ENCODE peak calls at places on chromosomes 11 and 22, in nine cellular contexts. One of them, this sample, is unnamed.

GRCh38 chr22:43008509-43008908 is 6.4 kb downstream of the PACSIN2 start:
- DNase-seq in cardiac muscle cell: no peak
- DNase-seq in brain microvascular endothelial cell: no peak
- DNase-seq in astrocyte of the cerebellum: no peak
- DNase-seq in HCT116: no peak
- DNase-seq in heart left ventricle: no peak
- DNase-seq in fibroblast of pulmonary artery: no peak
- DNase-seq in fibroblast of lung: no peak
- DNase-seq in CD8-positive, alpha-beta T cell: no peak
- DNase-seq in this sample: no peak

GRCh38 chr22:39028281-39028680 is 7.4 kb downstream of the APOBEC3D start:
- DNase-seq in brain microvascular endothelial cell: no peak
- DNase-seq in cardiac muscle cell: peak
- DNase-seq in fibroblast of lung: no peak
- DNase-seq in fibroblast of pulmonary artery: no peak
- DNase-seq in HCT116: no peak
- DNase-seq in heart left ventricle: no peak
- DNase-seq in astrocyte of the cerebellum: no peak
- DNase-seq in CD8-positive, alpha-beta T cell: no peak
- DNase-seq in this sample: no peak

GRCh38 chr11:122085264-122085663 is 30.8 kb downstream of the BLID start:
- DNase-seq in fibroblast of pulmonary artery: peak
- DNase-seq in brain microvascular endothelial cell: peak
- DNase-seq in HCT116: no peak
- DNase-seq in heart left ventricle: no peak
- DNase-seq in fibroblast of lung: peak
- DNase-seq in astrocyte of the cerebellum: peak
- DNase-seq in CD8-positive, alpha-beta T cell: no peak
- DNase-seq in cardiac muscle cell: no peak
- DNase-seq in this sample: peak

GRCh38 chr11:68550485-68550817 is 89.9 kb downstream of the PPP6R3 start:
- DNase-seq in astrocyte of the cerebellum: no peak
- DNase-seq in fibroblast of lung: no peak
- DNase-seq in brain microvascular endothelial cell: peak
- DNase-seq in CD8-positive, alpha-beta T cell: no peak
- DNase-seq in HCT116: no peak
- DNase-seq in heart left ventricle: peak
- DNase-seq in cardiac muscle cell: no peak
- DNase-seq in fibroblast of pulmonary artery: peak
- DNase-seq in this sample: no peak

GRCh38 chr11:70854891-70855556 is 397.4 kb downstream of the SHANK2 start:
- DNase-seq in HCT116: no peak
- DNase-seq in fibroblast of pulmonary artery: no peak
- DNase-seq in brain microvascular endothelial cell: no peak
- DNase-seq in astrocyte of the cerebellum: no peak
- DNase-seq in fibroblast of lung: no peak
- DNase-seq in CD8-positive, alpha-beta T cell: no peak
- DNase-seq in heart left ventricle: no peak
- DNase-seq in cardiac muscle cell: peak
- DNase-seq in this sample: no peak

GRCh38 chr22:37735054-37735453 is 38.2 kb downstream of the TRIOBP start:
- DNase-seq in brain microvascular endothelial cell: no peak
- DNase-seq in astrocyte of the cerebellum: no peak
- DNase-seq in fibroblast of pulmonary artery: no peak
- DNase-seq in cardiac muscle cell: peak
- DNase-seq in CD8-positive, alpha-beta T cell: no peak
- DNase-seq in HCT116: no peak
- DNase-seq in fibroblast of lung: peak
- DNase-seq in heart left ventricle: no peak
- DNase-seq in this sample: no peak

GRCh38 chr11:67631853-67632174 is 2.1 kb upstream of the NUDT8 start:
- DNase-seq in brain microvascular endothelial cell: no peak
- DNase-seq in heart left ventricle: no peak
- DNase-seq in HCT116: no peak
- DNase-seq in fibroblast of lung: no peak
- DNase-seq in fibroblast of pulmonary artery: no peak
- DNase-seq in CD8-positive, alpha-beta T cell: no peak
- DNase-seq in cardiac muscle cell: no peak
- DNase-seq in astrocyte of the cerebellum: no peak
- DNase-seq in this sample: no peak

GRCh38 chr11:79100093-79100704 is 340.6 kb downstream of the TENM4 start:
- DNase-seq in HCT116: peak
- DNase-seq in cardiac muscle cell: peak
- DNase-seq in CD8-positive, alpha-beta T cell: no peak
- DNase-seq in fibroblast of pulmonary artery: peak
- DNase-seq in heart left ventricle: no peak
- DNase-seq in fibroblast of lung: peak
- DNase-seq in brain microvascular endothelial cell: peak
- DNase-seq in astrocyte of the cerebellum: no peak
- DNase-seq in this sample: no peak

GRCh38 chr11:121557348-121557747 is 104.6 kb upstream of the SORL1-AS1 start:
- DNase-seq in CD8-positive, alpha-beta T cell: no peak
- DNase-seq in fibroblast of pulmonary artery: no peak
- DNase-seq in cardiac muscle cell: no peak
- DNase-seq in HCT116: no peak
- DNase-seq in astrocyte of the cerebellum: peak
- DNase-seq in heart left ventricle: no peak
- DNase-seq in fibroblast of lung: no peak
- DNase-seq in brain microvascular endothelial cell: no peak
- DNase-seq in this sample: no peak

GRCh38 chr11:19374189-19374588 is 133.4 kb upstream of the E2F8 start:
- DNase-seq in CD8-positive, alpha-beta T cell: no peak
- DNase-seq in HCT116: no peak
- DNase-seq in heart left ventricle: no peak
- DNase-seq in astrocyte of the cerebellum: no peak
- DNase-seq in fibroblast of lung: peak
- DNase-seq in brain microvascular endothelial cell: peak
- DNase-seq in fibroblast of pulmonary artery: peak
- DNase-seq in cardiac muscle cell: no peak
- DNase-seq in this sample: peak

GRCh38 chr11:128686745-128687177 is 7.1 kb upstream of the FLI1 start:
- DNase-seq in fibroblast of lung: peak
- DNase-seq in fibroblast of pulmonary artery: peak
- DNase-seq in astrocyte of the cerebellum: no peak
- DNase-seq in HCT116: no peak
- DNase-seq in brain microvascular endothelial cell: peak
- DNase-seq in heart left ventricle: peak
- DNase-seq in cardiac muscle cell: peak
- DNase-seq in CD8-positive, alpha-beta T cell: no peak
- DNase-seq in this sample: no peak

GRCh38 chr11:125090816-125091215 is 20.6 kb downstream of the TMEM218 start:
- DNase-seq in HCT116: no peak
- DNase-seq in astrocyte of the cerebellum: no peak
- DNase-seq in cardiac muscle cell: no peak
- DNase-seq in brain microvascular endothelial cell: no peak
- DNase-seq in CD8-positive, alpha-beta T cell: no peak
- DNase-seq in heart left ventricle: no peak
- DNase-seq in fibroblast of pulmonary artery: no peak
- DNase-seq in fibroblast of lung: no peak
- DNase-seq in this sample: no peak

GRCh38 chr11:862704-863388 is 20.2 kb downstream of the TSPAN4 start:
- DNase-seq in HCT116: no peak
- DNase-seq in fibroblast of pulmonary artery: no peak
- DNase-seq in cardiac muscle cell: no peak
- DNase-seq in CD8-positive, alpha-beta T cell: no peak
- DNase-seq in heart left ventricle: no peak
- DNase-seq in brain microvascular endothelial cell: no peak
- DNase-seq in fibroblast of lung: no peak
- DNase-seq in astrocyte of the cerebellum: no peak
- DNase-seq in this sample: no peak

GRCh38 chr11:860238-861104 is 17.8 kb downstream of the TSPAN4 start:
- DNase-seq in CD8-positive, alpha-beta T cell: no peak
- DNase-seq in HCT116: no peak
- DNase-seq in cardiac muscle cell: no peak
- DNase-seq in brain microvascular endothelial cell: no peak
- DNase-seq in fibroblast of lung: no peak
- DNase-seq in heart left ventricle: no peak
- DNase-seq in fibroblast of pulmonary artery: no peak
- DNase-seq in astrocyte of the cerebellum: no peak
- DNase-seq in this sample: no peak

GRCh38 chr11:863389-864117 is 20.9 kb downstream of the TSPAN4 start:
- DNase-seq in heart left ventricle: no peak
- DNase-seq in HCT116: no peak
- DNase-seq in fibroblast of lung: no peak
- DNase-seq in astrocyte of the cerebellum: no peak
- DNase-seq in fibroblast of pulmonary artery: no peak
- DNase-seq in CD8-positive, alpha-beta T cell: no peak
- DNase-seq in cardiac muscle cell: no peak
- DNase-seq in brain microvascular endothelial cell: no peak
- DNase-seq in this sample: no peak

GRCh38 chr11:861105-861479 is 18.4 kb downstream of the TSPAN4 start:
- DNase-seq in HCT116: no peak
- DNase-seq in CD8-positive, alpha-beta T cell: no peak
- DNase-seq in heart left ventricle: no peak
- DNase-seq in astrocyte of the cerebellum: no peak
- DNase-seq in fibroblast of pulmonary artery: no peak
- DNase-seq in cardiac muscle cell: no peak
- DNase-seq in brain microvascular endothelial cell: no peak
- DNase-seq in fibroblast of lung: no peak
- DNase-seq in this sample: no peak

GRCh38 chr11:862028-862703 is 19.5 kb downstream of the TSPAN4 start:
- DNase-seq in heart left ventricle: no peak
- DNase-seq in HCT116: no peak
- DNase-seq in fibroblast of pulmonary artery: no peak
- DNase-seq in cardiac muscle cell: no peak
- DNase-seq in CD8-positive, alpha-beta T cell: no peak
- DNase-seq in astrocyte of the cerebellum: no peak
- DNase-seq in fibroblast of lung: peak
- DNase-seq in brain microvascular endothelial cell: no peak
- DNase-seq in this sample: no peak
- H3K4me3 ChIP-seq in heart left ventricle: no peak
- H3K4me3 ChIP-seq in HCT116: no peak
- H3K4me3 ChIP-seq in fibroblast of pulmonary artery: no peak
- H3K4me3 ChIP-seq in cardiac muscle cell: no peak
- H3K4me3 ChIP-seq in CD8-positive, alpha-beta T cell: no peak
- H3K4me3 ChIP-seq in astrocyte of the cerebellum: no peak
- H3K4me3 ChIP-seq in fibroblast of lung: no peak
- H3K4me3 ChIP-seq in brain microvascular endothelial cell: no peak
- H3K4me3 ChIP-seq in this sample: no peak

DNA sequence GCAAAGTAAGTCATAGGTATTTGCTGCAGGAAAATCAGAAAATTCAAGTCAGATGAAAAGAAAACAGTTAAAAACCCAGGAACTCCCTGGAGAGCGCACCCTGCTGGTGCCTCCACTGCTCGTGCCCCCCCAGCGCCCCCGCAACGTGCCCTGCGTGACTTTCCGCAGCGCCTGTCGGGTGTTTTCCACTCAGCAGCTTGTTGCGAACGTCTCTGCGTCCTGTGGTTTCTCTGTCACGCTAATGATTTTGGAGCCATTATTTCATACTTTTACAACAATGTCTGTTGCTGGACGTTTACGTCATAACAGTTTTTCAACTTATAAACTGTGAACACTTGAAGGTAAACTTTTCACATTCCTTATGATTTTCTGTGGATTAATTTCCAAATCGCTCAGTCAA is 5.0 kb downstream of the CRELD2 start:
- DNase-seq in CD8-positive, alpha-beta T cell: no peak
- DNase-seq in heart left ventricle: no peak
- DNase-seq in fibroblast of lung: peak
- DNase-seq in cardiac muscle cell: no peak
- DNase-seq in fibroblast of pulmonary artery: no peak
- DNase-seq in HCT116: no peak
- DNase-seq in brain microvascular endothelial cell: no peak
- DNase-seq in astrocyte of the cerebellum: no peak
- DNase-seq in this sample: no peak
- TF ChIP-seq CTCF in CD8-positive, alpha-beta T cell: no peak
- TF ChIP-seq CTCF in heart left ventricle: no peak
- TF ChIP-seq CTCF in fibroblast of lung: peak
- TF ChIP-seq CTCF in cardiac muscle cell: no peak
- TF ChIP-seq CTCF in fibroblast of pulmonary artery: peak
- TF ChIP-seq CTCF in HCT116: peak
- TF ChIP-seq CTCF in brain microvascular endothelial cell: peak
- TF ChIP-seq CTCF in astrocyte of the cerebellum: peak
- TF ChIP-seq CTCF in this sample: no peak

GRCh38 chr22:49764151-49764581 is 63.5 kb downstream of the BRD1 start:
- DNase-seq in CD8-positive, alpha-beta T cell: no peak
- DNase-seq in astrocyte of the cerebellum: no peak
- DNase-seq in brain microvascular endothelial cell: no peak
- DNase-seq in heart left ventricle: no peak
- DNase-seq in fibroblast of pulmonary artery: no peak
- DNase-seq in HCT116: no peak
- DNase-seq in fibroblast of lung: no peak
- DNase-seq in cardiac muscle cell: no peak
- DNase-seq in this sample: no peak

GRCh38 chr22:49763138-49763537 is 64.5 kb downstream of the BRD1 start:
- DNase-seq in fibroblast of lung: no peak
- DNase-seq in HCT116: no peak
- DNase-seq in heart left ventricle: no peak
- DNase-seq in astrocyte of the cerebellum: no peak
- DNase-seq in CD8-positive, alpha-beta T cell: no peak
- DNase-seq in cardiac muscle cell: no peak
- DNase-seq in fibroblast of pulmonary artery: no peak
- DNase-seq in brain microvascular endothelial cell: no peak
- DNase-seq in this sample: no peak

GRCh38 chr22:49765091-49765771 is 62.4 kb downstream of the BRD1 start:
- DNase-seq in brain microvascular endothelial cell: no peak
- DNase-seq in heart left ventricle: peak
- DNase-seq in cardiac muscle cell: no peak
- DNase-seq in CD8-positive, alpha-beta T cell: no peak
- DNase-seq in fibroblast of pulmonary artery: no peak
- DNase-seq in HCT116: no peak
- DNase-seq in astrocyte of the cerebellum: no peak
- DNase-seq in fibroblast of lung: no peak
- DNase-seq in this sample: no peak

GRCh38 chr22:49761836-49762235 is 65.8 kb downstream of the BRD1 start:
- DNase-seq in cardiac muscle cell: no peak
- DNase-seq in CD8-positive, alpha-beta T cell: no peak
- DNase-seq in astrocyte of the cerebellum: no peak
- DNase-seq in HCT116: no peak
- DNase-seq in fibroblast of pulmonary artery: no peak
- DNase-seq in fibroblast of lung: no peak
- DNase-seq in heart left ventricle: no peak
- DNase-seq in brain microvascular endothelial cell: no peak
- DNase-seq in this sample: no peak

DNA sequence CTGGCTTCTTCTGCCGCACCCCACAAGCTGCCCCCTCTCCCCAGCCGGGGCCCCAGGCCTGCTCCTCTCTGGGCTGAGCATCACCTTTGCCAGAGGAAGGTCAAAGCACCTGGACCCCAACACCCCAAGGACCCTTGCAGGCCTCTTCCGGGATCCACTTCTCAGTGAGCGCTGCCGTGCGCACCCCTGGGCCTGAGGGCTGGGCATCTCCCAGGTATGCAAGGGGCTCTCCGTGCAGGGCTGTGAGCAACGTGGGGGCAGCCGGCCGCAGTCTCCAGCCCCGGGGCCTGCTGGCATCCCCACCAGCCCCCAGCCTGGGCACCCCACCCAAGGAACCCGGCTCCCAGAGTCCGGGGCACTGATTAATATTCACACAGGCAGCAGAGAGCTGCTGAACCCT is 64.0 kb downstream of the BRD1 start:
- DNase-seq in brain microvascular endothelial cell: no peak
- DNase-seq in fibroblast of lung: no peak
- DNase-seq in astrocyte of the cerebellum: no peak
- DNase-seq in fibroblast of pulmonary artery: no peak
- DNase-seq in HCT116: no peak
- DNase-seq in CD8-positive, alpha-beta T cell: no peak
- DNase-seq in heart left ventricle: no peak
- DNase-seq in cardiac muscle cell: no peak
- DNase-seq in this sample: no peak
- H3K4me3 ChIP-seq in brain microvascular endothelial cell: no peak
- H3K4me3 ChIP-seq in fibroblast of lung: no peak
- H3K4me3 ChIP-seq in astrocyte of the cerebellum: no peak
- H3K4me3 ChIP-seq in fibroblast of pulmonary artery: no peak
- H3K4me3 ChIP-seq in HCT116: no peak
- H3K4me3 ChIP-seq in CD8-positive, alpha-beta T cell: no peak
- H3K4me3 ChIP-seq in heart left ventricle: no peak
- H3K4me3 ChIP-seq in cardiac muscle cell: no peak
- H3K4me3 ChIP-seq in this sample: no peak

GRCh38 chr22:34055525-34056200 is 135.4 kb upstream of the LARGE1 start:
- DNase-seq in fibroblast of pulmonary artery: no peak
- DNase-seq in cardiac muscle cell: peak
- DNase-seq in CD8-positive, alpha-beta T cell: no peak
- DNase-seq in HCT116: no peak
- DNase-seq in heart left ventricle: no peak
- DNase-seq in fibroblast of lung: no peak
- DNase-seq in astrocyte of the cerebellum: no peak
- DNase-seq in brain microvascular endothelial cell: no peak
- DNase-seq in this sample: no peak
- TF ChIP-seq CTCF in fibroblast of pulmonary artery: no peak
- TF ChIP-seq CTCF in cardiac muscle cell: no peak
- TF ChIP-seq CTCF in CD8-positive, alpha-beta T cell: no peak
- TF ChIP-seq CTCF in HCT116: no peak
- TF ChIP-seq CTCF in heart left ventricle: peak
- TF ChIP-seq CTCF in fibroblast of lung: no peak
- TF ChIP-seq CTCF in astrocyte of the cerebellum: no peak
- TF ChIP-seq CTCF in brain microvascular endothelial cell: no peak
- TF ChIP-seq CTCF in this sample: no peak

This sample was measured in AG09309.